ENCODE peak calls at places on chromosomes 16 and 17, in ten cellular contexts. G is K562, B is A549, Q is sigmoid colon, V is transverse colon, X is suprapubic skin, W is stomach, O is HepG2, E is GM12878, A is tibial nerve. R is an unnamed sample.
A peak's percentile ranks its signal among the peaks of the same experiment; 100 is the strongest.

GRCh38 chr17:77512062-77512946 is 371.5 kb downstream of the SEC14L1 start:
- DNase-seq in G (no peak), B (no peak), Q (no peak), V (no peak), X (peak; percentile 3), W (no peak), O (peak; percentile 99), E (no peak), A (no peak), R (no peak)

GRCh38 chr17:72446525-72447250 is 325.9 kb downstream of the SOX9 start:
- DNase-seq in G (no peak), B (peak; percentile 98), Q (no peak), V (peak; percentile 84), X (no peak), W (no peak), O (peak; percentile 41), E (no peak), A (no peak), R (no peak)

GRCh38 chr16:75929056-75929455 is 202.8 kb upstream of the CPHXL start:
- DNase-seq in G (no peak), B (no peak), Q (no peak), V (no peak), X (no peak), W (no peak), O (no peak), E (no peak), A (no peak), R (no peak)

GRCh38 chr17:65584604-65585521 is 23.4 kb upstream of the AXIN2 start:
- DNase-seq in G (no peak), B (peak; percentile 51), Q (no peak), V (no peak), X (no peak), W (no peak), O (peak; percentile 88), E (no peak), A (no peak), R (no peak)

GRCh38 chr17:36057900-36058299 is 6.2 kb upstream of the CCL18 start:
- DNase-seq in G (no peak), B (no peak), Q (no peak), V (no peak), X (no peak), W (no peak), O (no peak), E (no peak), A (no peak), R (no peak)

GRCh38 chr16:49454426-49455180 is 81.0 kb downstream of the C16orf78 start:
- DNase-seq in G (no peak), B (no peak), Q (peak; percentile 44), V (no peak), X (peak; percentile 55), W (peak; percentile 9), O (no peak), E (no peak), A (no peak), R (no peak)

GRCh38 chr17:35372846-35373531 is 432 bp downstream of the SLFN11 start:
- DNase-seq in G (peak; percentile 8), B (no peak), Q (no peak), V (peak; percentile 56), X (no peak), W (peak; percentile 32), O (no peak), E (no peak), A (no peak), R (peak; percentile 47)

GRCh38 chr17:83193336-83194188 is 114.2 kb downstream of the METRNL start:
- DNase-seq in G (no peak), B (no peak), Q (peak; percentile 69), V (peak; percentile 8), X (peak; percentile 75), W (peak; percentile 23), O (no peak), E (no peak), A (peak; percentile 9), R (no peak)

GRCh38 chr17:80116276-80116922 is 15.0 kb downstream of the GAA start:
- DNase-seq in G (no peak), B (no peak), Q (no peak), V (no peak), X (peak; percentile 37), W (no peak), O (no peak), E (no peak), A (no peak), R (no peak)

GRCh38 chr17:60134396-60135159 is 15.2 kb upstream of the CA4 start:
- DNase-seq in G (peak; percentile 69), B (no peak), Q (peak; percentile 50), V (no peak), X (peak; percentile 41), W (peak; percentile 19), O (no peak), E (no peak), A (no peak), R (no peak)

GRCh38 chr17:51012538-51012937 is 108.1 kb downstream of the SPAG9 start:
- DNase-seq in G (no peak), B (no peak), Q (no peak), V (no peak), X (no peak), W (no peak), O (no peak), E (no peak), A (no peak), R (no peak)

GRCh38 chr17:81173761-81174160 is 7.7 kb upstream of the AATK start:
- DNase-seq in G (no peak), B (no peak), Q (no peak), V (no peak), X (no peak), W (no peak), O (no peak), E (no peak), A (no peak), R (no peak)

DNA sequence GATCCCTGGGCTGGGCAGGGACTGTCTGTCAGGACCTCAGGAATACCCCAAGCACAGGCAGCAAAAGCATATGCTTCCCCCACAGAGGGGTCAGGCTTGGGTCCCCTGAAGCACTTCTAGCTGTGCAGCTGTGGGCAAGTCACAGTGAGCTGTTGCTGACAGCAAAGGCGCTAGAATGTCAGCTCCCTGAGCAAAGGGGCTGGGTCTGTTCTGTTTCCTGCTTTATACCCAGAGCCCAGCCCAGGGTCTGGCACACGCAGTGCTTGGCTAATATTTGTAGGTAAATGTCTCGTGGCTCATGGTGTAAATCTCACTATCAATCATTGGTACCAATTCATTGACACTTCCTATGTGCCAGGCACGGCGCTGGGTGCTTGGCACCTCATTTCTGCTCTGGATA is 16.6 kb upstream of the MPRIP start:
- DNase-seq in G (no peak), B (no peak), Q (no peak), V (no peak), X (no peak), W (peak; percentile 85), O (no peak), E (no peak), A (no peak), R (no peak)
- TF ChIP-seq EP300 in G (no peak), B (no peak), Q (no peak), V (no peak), X (no peak), W (no peak), O (no peak), E (no peak), A (no peak), R (no peak)

DNA sequence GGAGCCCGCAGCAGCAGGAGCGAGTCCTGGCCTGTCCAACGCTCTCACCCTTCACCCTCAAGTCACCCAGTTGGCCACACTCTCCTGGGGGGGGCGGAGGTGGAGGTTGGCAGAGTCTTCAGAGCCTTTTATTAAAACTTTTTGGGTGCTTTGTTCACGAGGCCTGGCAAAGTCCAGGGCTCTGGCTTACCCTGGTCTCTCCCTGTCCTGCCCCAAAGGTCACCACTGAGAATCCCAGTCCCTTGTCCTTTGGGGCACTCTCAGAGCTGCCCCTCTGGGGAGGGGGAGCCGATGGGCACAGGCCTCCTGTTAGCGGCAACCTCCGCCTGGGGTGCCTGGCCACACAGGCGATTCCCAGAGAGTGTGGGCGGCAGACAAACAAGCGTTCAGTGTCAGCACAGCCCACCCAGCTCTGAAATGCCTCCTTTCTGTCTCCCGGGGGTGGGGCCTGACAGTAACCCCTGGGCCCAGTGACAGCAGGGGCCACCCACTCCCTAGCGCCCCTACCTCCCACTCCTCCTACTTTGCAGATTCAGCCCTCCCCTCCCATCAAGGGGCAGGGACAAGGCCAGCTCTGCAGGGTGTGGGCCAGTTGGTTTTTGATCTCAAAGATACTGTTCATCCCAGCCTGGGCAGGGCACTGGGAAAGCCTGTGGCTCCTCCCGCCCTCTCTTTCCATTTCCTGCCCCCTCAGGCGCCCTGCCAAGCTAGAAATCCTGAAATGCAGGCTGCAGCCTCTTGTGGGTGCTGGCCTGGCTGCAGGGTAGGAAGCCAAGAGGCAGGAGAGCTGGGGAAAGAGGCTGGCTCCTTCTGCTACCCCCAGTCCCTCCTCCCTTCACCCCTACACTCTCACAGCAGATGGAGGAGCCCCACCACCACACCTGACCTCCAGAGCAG is 36.6 kb upstream of the EMP2 start:
- DNase-seq in G (peak; percentile 33), B (peak; percentile 29), Q (peak; percentile 83), V (peak; percentile 82), X (peak; percentile 80), W (peak; percentile 73), O (peak; percentile 96), E (no peak), A (peak; percentile 27), R (peak; percentile 52)
- TF ChIP-seq POLR2A in G (no peak), B (no peak), Q (no peak), V (no peak), X (no peak), W (no peak), O (no peak), E (no peak), A (no peak), R (no peak)

GRCh38 chr17:11900655-11901054 is 96.6 kb downstream of the ZNF18 start:
- DNase-seq in G (no peak), B (no peak), Q (no peak), V (no peak), X (no peak), W (no peak), O (no peak), E (no peak), A (no peak), R (no peak)

GRCh38 chr17:11899494-11899893 is 97.8 kb downstream of the ZNF18 start:
- DNase-seq in G (peak; percentile 12), B (no peak), Q (peak; percentile 67), V (no peak), X (no peak), W (no peak), O (no peak), E (no peak), A (no peak), R (no peak)

GRCh38 chr17:11898526-11899235 is 98.6 kb downstream of the ZNF18 start:
- DNase-seq in G (no peak), B (no peak), Q (no peak), V (no peak), X (no peak), W (no peak), O (no peak), E (no peak), A (no peak), R (no peak)

GRCh38 chr17:11901901-11902300 is 95.4 kb downstream of the ZNF18 start:
- DNase-seq in G (no peak), B (no peak), Q (no peak), V (no peak), X (no peak), W (no peak), O (no peak), E (no peak), A (no peak), R (no peak)

GRCh38 chr17:11900103-11900502 is 97.2 kb downstream of the ZNF18 start:
- DNase-seq in G (no peak), B (no peak), Q (peak; percentile 84), V (no peak), X (no peak), W (no peak), O (no peak), E (no peak), A (no peak), R (no peak)
- TF ChIP-seq EP300 in G (no peak), B (no peak), Q (no peak), V (no peak), X (no peak), W (no peak), O (no peak), E (no peak), A (no peak), R (no peak)

GRCh38 chr17:49260011-49260921 is 29.7 kb upstream of the PHOSPHO1 start:
- DNase-seq in G (peak; percentile 74), B (peak; percentile 83), Q (peak; percentile 73), V (peak; percentile 52), X (peak; percentile 74), W (peak; percentile 49), O (peak; percentile 35), E (no peak), A (peak; percentile 24), R (peak; percentile 50)
- TF ChIP-seq POLR2A in G (no peak), B (peak; percentile 29), Q (no peak), V (no peak), X (no peak), W (no peak), O (no peak), E (no peak), A (no peak), R (no peak)